ENCODE peak calls at places on chromosomes 11 and 22, in six cellular contexts. L is keratinocyte; G is CD4-positive, alpha-beta T cell; K is HFFc6; X is GM23338; F is cardiac fibroblast. N is an unnamed sample.

GRCh38 chr11:133953571-133953970 is 3.2 kb downstream of the IGSF9B start:
- DNase-seq in L (no peak), G (no peak), K (no peak), X (no peak), F (no peak), N (no peak)

GRCh38 chr11:98300777-98301176 is 720.0 kb upstream of the CNTN5 start:
- DNase-seq in L (no peak), G (no peak), K (no peak), X (no peak), F (peak; percentile 2), N (no peak)

GRCh38 chr11:68796779-68797178 is 44.9 kb downstream of the CPT1A start:
- DNase-seq in L (no peak), G (no peak), K (no peak), X (no peak), F (no peak), N (no peak)

GRCh38 chr11:62689421-62690183 is at the start of gene LRRN4CL:
- DNase-seq in L (no peak), G (no peak), K (peak; percentile 88), X (no peak), F (peak; percentile 94), N (no peak)

GRCh38 chr22:33083212-33083611 is 25.0 kb upstream of the SYN3 start:
- DNase-seq in L (no peak), G (no peak), K (no peak), X (peak; percentile 36), F (no peak), N (no peak)

GRCh38 chr11:122634507-122634906 is 21.0 kb upstream of the UBASH3B start:
- DNase-seq in L (no peak), G (no peak), K (peak; percentile 47), X (peak; percentile 52), F (peak; percentile 60), N (no peak)

GRCh38 chr22:46674367-46674781 is 54.2 kb downstream of the GRAMD4 start:
- DNase-seq in L (no peak), G (peak; percentile 67), K (no peak), X (no peak), F (no peak), N (peak; percentile 73)

GRCh38 chr11:26187639-26188038 is 144.3 kb upstream of the ANO3 start:
- DNase-seq in L (peak; percentile 36), G (no peak), K (peak; percentile 62), X (no peak), F (peak; percentile 94), N (no peak)

GRCh38 chr11:66359662-66360087 is 11.9 kb downstream of the SLC29A2 start:
- DNase-seq in L (no peak), G (no peak), K (no peak), X (peak; percentile 57), F (no peak), N (no peak)

GRCh38 chr11:2509481-2510001 is 64.7 kb downstream of the KCNQ1 start:
- DNase-seq in L (no peak), G (no peak), K (no peak), X (no peak), F (no peak), N (peak; percentile 10)

GRCh38 chr22:46602025-46602424 is 18.2 kb upstream of the GRAMD4 start:
- DNase-seq in L (no peak), G (no peak), K (no peak), X (no peak), F (no peak), N (no peak)

GRCh38 chr11:45400594-45400993 is 114.5 kb upstream of the SYT13 start:
- DNase-seq in L (no peak), G (no peak), K (peak; percentile 88), X (no peak), F (peak; percentile 89), N (no peak)

DNA sequence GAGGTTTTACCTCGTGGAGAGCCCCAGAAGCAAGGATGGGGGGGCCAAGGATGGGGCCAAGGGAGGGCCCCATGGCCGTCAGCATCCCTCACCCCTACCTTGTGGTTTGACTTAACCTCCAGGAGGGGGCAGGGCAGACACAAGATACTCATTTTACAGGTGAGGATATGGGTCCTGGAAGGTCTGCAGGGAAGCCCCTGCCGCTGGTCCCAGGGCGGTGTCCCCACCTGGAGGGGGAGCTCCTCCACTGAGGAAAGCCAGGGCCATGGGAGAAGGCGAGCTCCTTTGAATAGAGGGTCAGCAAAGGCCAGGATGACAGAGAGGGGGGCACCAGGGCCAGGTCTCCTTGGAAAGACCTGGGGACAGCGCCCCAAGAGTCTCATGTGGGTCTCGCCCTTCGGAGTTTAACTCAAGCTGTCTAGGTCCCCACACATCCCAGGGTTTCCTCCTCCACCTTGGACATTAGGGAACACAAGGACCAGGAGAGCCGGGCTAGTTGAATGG is 5.9 kb upstream of the ADORA2A start:
- DNase-seq in L (no peak), G (no peak), K (no peak), X (peak; percentile 92), F (no peak), N (no peak)
- TF ChIP-seq CTCF in L (peak; percentile 37), G (peak; percentile 45), K (peak; percentile 56), X (peak; percentile 83), F (no peak), N (no peak)

DNA sequence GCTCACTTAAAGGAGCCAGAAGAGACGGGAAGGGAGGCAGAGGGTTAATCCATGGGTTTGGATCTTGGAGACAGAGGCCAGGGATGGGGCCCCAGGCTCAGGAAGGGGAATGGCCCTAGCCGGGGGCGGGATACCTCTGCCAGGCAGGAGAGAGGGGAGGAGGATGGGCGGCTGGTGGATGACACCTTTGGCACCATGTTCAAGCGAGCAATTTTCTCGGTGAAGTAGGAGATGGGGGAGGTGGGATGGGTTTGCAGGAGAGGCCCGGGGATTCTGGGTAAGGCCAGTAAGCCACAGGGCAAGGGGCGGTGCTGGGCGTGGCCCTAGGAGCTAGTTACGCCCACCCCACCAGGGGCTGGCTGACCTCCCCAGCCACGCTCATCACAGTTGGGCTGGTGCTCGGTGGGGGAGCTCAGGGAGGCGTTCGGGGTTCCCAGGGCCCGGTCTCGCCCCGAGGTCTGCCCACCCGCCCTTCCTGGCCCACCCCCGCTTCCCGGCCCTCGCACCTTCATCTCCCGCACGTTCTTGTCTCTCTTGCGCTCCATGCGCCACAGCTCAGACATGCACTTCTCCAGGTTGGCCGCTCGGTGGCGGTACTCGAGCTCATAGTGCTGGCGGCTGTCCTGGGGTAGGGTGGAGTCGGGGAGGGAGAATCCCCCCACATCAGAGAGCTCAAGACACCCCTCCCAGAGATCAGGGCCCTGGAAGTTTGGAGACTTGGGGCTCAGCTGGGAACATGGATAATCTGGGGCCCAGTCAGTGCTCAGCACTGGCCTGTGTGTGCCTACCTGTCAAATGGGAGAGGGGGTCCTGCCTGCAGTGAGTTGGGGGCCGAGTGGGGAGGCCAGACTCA is 12.7 kb downstream of the BAIAP2L2 start:
- DNase-seq in L (no peak), G (no peak), K (no peak), X (peak; percentile 94), F (no peak), N (no peak)
- TF ChIP-seq CTCF in L (no peak), G (no peak), K (peak; percentile 70), X (peak; percentile 85), F (peak; percentile 47), N (no peak)

GRCh38 chr11:36222755-36223635 is 66.2 kb downstream of the COMMD9 start:
- DNase-seq in L (no peak), G (no peak), K (no peak), X (no peak), F (no peak), N (no peak)
- TF ChIP-seq CTCF in L (no peak), G (no peak), K (no peak), X (no peak), F (no peak), N (no peak)

GRCh38 chr22:25067851-25068421 is 115.4 kb downstream of the KIAA1671 start:
- DNase-seq in L (no peak), G (peak; percentile 87), K (no peak), X (no peak), F (no peak), N (no peak)

GRCh38 chr22:25066861-25067435 is 114.4 kb downstream of the KIAA1671 start:
- DNase-seq in L (no peak), G (no peak), K (no peak), X (no peak), F (no peak), N (no peak)

GRCh38 chr22:25061605-25062377 is 109.3 kb downstream of the KIAA1671 start:
- DNase-seq in L (no peak), G (no peak), K (no peak), X (no peak), F (no peak), N (no peak)

GRCh38 chr22:25062378-25063095 is 110.0 kb downstream of the KIAA1671 start:
- DNase-seq in L (no peak), G (peak; percentile 79), K (no peak), X (no peak), F (no peak), N (no peak)

DNA sequence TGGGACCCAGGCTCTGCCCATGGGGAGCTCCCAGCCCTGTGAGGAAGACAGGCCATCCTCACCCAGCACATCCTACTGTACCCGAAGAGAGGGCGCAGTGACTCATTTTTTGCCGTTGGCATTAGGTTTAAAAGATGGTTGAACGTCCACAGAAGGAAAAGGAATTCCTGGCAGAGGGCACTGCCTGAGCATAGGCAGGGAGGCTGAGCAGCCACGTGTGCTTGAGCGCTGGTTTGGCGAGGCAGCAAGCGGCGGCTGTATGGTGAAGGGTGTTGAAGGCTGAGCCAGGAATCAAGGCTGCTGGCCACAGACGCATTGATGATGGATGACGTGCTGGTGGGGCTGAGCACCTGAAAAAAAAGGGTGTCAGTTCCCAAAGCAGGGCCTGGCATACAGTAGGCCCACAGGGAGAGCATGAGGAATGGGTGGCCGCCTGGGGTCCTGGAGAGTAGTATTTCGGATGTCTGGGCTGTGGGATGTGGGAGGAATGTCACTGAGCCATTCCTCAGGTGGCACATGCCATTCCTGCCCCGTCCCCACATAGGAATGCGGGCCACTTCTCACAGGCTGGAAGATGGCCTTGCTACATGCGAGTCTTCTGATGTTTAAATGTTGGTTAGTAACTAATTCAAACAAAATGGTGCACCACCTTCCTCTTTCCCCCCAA is 112.5 kb downstream of the KIAA1671 start:
- DNase-seq in L (no peak), G (no peak), K (no peak), X (no peak), F (no peak), N (no peak)
- TF ChIP-seq CTCF in L (no peak), G (no peak), K (no peak), X (no peak), F (no peak), N (no peak)

GRCh38 chr11:60769273-60769672 is 12.6 kb downstream of the MS4A15 start:
- DNase-seq in L (no peak), G (no peak), K (no peak), X (no peak), F (no peak), N (no peak)

GRCh38 chr11:60765355-60765754 is 8.7 kb downstream of the MS4A15 start:
- DNase-seq in L (no peak), G (no peak), K (no peak), X (no peak), F (no peak), N (no peak)

GRCh38 chr11:60768202-60768601 is 11.5 kb downstream of the MS4A15 start:
- DNase-seq in L (no peak), G (no peak), K (no peak), X (no peak), F (no peak), N (no peak)

GRCh38 chr11:60766547-60766946 is 9.9 kb downstream of the MS4A15 start:
- DNase-seq in L (no peak), G (no peak), K (no peak), X (no peak), F (no peak), N (no peak)

GRCh38 chr11:60767388-60767811 is 10.7 kb downstream of the MS4A15 start:
- DNase-seq in L (no peak), G (no peak), K (no peak), X (peak; percentile 83), F (no peak), N (no peak)
- TF ChIP-seq CTCF in L (no peak), G (no peak), K (peak; percentile 69), X (peak; percentile 81), F (peak; percentile 46), N (no peak)

GRCh38 chr11:406796-407650 is 7.8 kb downstream of the SIGIRR start:
- DNase-seq in L (peak; percentile 48), G (peak; percentile 92), K (peak; percentile 41), X (peak; percentile 96), F (peak; percentile 78), N (peak; percentile 76)
- TF ChIP-seq CTCF in L (no peak), G (peak; percentile 40), K (peak; percentile 31), X (peak; percentile 56), F (no peak), N (no peak)